ENCODE peak calls at places on chromosomes 4 and X, in six cellular contexts. H is tibial nerve, U is IMR-90, A is heart right ventricle, T is PC-3, B is esophagus squamous epithelium. G is an unnamed sample.

GRCh38 chr4:80228460-80228859 is 31.2 kb downstream of the PRDM8 start:
- DNase-seq in H (no peak), U (no peak), A (no peak), T (no peak), B (no peak), G (no peak)

GRCh38 chr4:8041868-8042267 is 102.2 kb upstream of the AFAP1 start:
- DNase-seq in H (no peak), U (no peak), A (no peak), T (no peak), B (no peak), G (no peak)

GRCh38 chr4:14871676-14872430 is 130.4 kb upstream of the CPEB2 start:
- DNase-seq in H (no peak), U (no peak), A (no peak), T (peak; percentile 90), B (no peak), G (peak; percentile 96)

GRCh38 chrX:69104756-69105434 is 60.4 kb downstream of the PJA1 start:
- DNase-seq in H (no peak), U (no peak), A (no peak), T (no peak), B (no peak), G (no peak)

GRCh38 chrX:56802921-56803848 is 74.1 kb downstream of the NBDY start:
- DNase-seq in H (peak; percentile 52), U (peak; percentile 76), A (peak; percentile 36), T (peak; percentile 73), B (no peak), G (no peak)

GRCh38 chr4:40548256-40548655 is 81.4 kb downstream of the RBM47 start:
- DNase-seq in H (no peak), U (peak; percentile 45), A (no peak), T (no peak), B (no peak), G (no peak)

GRCh38 chr4:100722133-100722532 is 204.3 kb upstream of the EMCN start:
- DNase-seq in H (no peak), U (no peak), A (no peak), T (no peak), B (no peak), G (no peak)

GRCh38 chr4:154004028-154004427 is 215.1 kb upstream of the SFRP2 start:
- DNase-seq in H (no peak), U (no peak), A (no peak), T (no peak), B (no peak), G (no peak)

GRCh38 chr4:168164915-168165548 is 72.7 kb downstream of the ANXA10 start:
- DNase-seq in H (no peak), U (no peak), A (no peak), T (peak; percentile 58), B (no peak), G (no peak)

GRCh38 chr4:73453701-73454005 is 17.6 kb downstream of the AFP start:
- DNase-seq in H (no peak), U (no peak), A (no peak), T (no peak), B (no peak), G (no peak)

GRCh38 chr4:73451978-73452747 is 16.1 kb downstream of the AFP start:
- DNase-seq in H (no peak), U (no peak), A (no peak), T (no peak), B (no peak), G (no peak)

GRCh38 chr4:73454920-73455319 is 18.9 kb downstream of the AFP start:
- DNase-seq in H (no peak), U (no peak), A (no peak), T (no peak), B (no peak), G (no peak)

GRCh38 chr4:73451404-73451803 is 15.4 kb downstream of the AFP start:
- DNase-seq in H (no peak), U (peak; percentile 56), A (no peak), T (no peak), B (no peak), G (no peak)

GRCh38 chr4:73452953-73453700 is 17.1 kb downstream of the AFP start:
- DNase-seq in H (no peak), U (no peak), A (no peak), T (no peak), B (no peak), G (peak; percentile 54)
- TF ChIP-seq CTCF in H (no peak), U (no peak), A (no peak), T (no peak), B (no peak), G (no peak)

GRCh38 chr4:38523054-38523453 is 140.9 kb upstream of the KLF3 start:
- DNase-seq in H (no peak), U (no peak), A (no peak), T (no peak), B (no peak), G (no peak)
- H3K4me1 ChIP-seq in H (no peaks in the 10 kb centered on the region), U (no peaks in the 10 kb centered on the region), A (no peaks in the 10 kb centered on the region), T (no peaks in the 10 kb centered on the region), B (no peaks in the 10 kb centered on the region), G (no peaks in the 10 kb centered on the region)

GRCh38 chr4:157172011-157172410 is 48.5 kb upstream of the GRIA2 start:
- DNase-seq in H (no peak), U (peak; percentile 31), A (no peak), T (peak; percentile 46), B (no peak), G (no peak)
- TF ChIP-seq CTCF in H (no peak), U (peak; percentile 47), A (no peak), T (peak; percentile 48), B (no peak), G (peak; percentile 63)

DNA sequence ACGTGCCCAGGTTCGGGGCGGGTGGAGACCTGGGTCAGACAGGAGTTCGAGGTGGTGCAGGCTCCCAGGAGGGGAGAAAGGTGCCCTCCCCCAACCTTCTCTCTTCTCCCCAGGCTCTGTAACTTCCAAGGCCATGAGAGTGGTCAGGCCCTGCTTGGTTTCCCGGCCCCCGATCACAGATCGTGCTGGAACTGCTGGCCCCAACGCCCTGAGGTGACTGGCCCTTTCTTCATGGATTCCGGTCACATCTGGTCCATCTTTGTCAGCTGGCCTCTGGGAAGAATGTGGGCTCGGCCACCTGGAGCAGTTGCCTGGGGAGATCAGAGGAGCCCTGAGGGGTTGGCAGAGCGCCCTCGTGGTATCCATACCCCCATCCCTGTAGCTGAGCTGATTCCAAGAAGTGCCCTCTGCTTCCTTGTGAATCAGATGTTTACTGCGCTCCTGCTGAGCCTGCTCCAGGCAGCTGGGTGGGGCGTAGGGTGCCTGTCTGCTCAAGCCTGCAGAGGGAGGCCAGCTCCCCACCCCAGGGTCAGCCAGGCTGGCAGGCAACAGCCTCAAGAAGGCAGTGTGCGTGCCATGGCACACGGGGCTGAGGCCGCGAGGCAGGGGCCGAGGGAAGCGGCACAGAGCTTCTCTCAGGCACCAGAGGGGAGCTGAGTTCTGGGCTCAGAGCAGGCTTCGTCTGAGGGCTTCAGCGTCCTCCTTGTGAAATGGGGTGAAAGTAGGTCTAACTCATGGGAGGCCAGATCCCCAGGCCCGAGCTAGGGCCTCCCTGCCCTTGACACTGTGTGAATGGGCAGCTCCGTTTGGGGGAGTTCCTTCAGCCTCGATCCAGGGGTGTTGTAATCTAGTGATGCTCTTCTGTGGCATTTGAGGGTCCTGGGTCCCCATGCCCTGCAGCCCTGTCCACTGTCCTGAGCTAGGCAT is 3.6 kb downstream of the SH3BP2 start:
- DNase-seq in H (no peak), U (peak; percentile 52), A (no peak), T (peak; percentile 58), B (no peak), G (peak; percentile 83)
- H3K4me1 ChIP-seq in H (peaks cover 79% of the 10 kb centered on the region), U (peaks cover 57% of the 10 kb centered on the region), A (peaks cover 95% of the 10 kb centered on the region), T (peaks cover 26% of the 10 kb centered on the region), B (peaks cover 87% of the 10 kb centered on the region), G (peaks cover 23% of the 10 kb centered on the region)

DNA sequence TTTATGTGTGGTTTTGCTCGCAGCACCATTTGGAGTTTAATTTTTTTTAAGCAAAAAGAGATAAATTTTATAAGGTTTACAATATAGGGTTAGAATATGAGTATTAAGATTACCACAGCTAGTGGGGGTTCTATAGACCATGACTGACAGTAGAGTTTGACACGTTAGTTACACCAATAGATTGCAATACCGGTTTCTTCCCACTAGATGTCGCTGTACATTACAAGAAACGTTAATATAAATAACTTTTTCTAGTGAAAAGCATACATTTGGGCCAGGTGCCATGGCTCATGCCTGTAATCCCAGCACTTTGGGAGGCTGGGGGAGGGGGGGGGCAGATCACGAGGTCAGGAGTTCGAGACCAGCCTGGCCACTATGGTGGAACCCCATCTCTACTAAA is 433.6 kb downstream of the MAGEB5 start:
- DNase-seq in H (no peak), U (peak; percentile 27), A (no peak), T (peak; percentile 51), B (no peak), G (no peak)
- TF ChIP-seq CTCF in H (peak; percentile 11), U (peak; percentile 45), A (no peak), T (peak; percentile 56), B (no peak), G (peak; percentile 43)

DNA sequence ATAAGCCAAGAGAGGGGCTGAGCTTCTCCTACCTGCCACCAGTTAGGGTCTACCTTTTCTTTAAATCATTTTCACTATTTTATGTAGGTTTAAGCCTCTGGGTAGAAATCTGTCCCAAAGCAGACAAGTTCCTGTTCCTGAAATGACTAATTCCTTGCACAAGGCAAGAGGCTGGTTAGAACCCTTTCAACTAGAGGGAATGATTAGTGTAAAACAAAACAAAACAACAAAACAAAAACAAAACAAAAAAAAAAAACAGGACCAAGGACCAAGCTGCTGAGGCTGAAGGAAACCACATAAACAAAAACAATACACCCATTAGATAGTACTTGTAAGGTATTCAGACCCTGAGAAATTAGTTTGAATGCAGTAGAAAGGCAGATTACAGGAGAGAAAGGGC is 62.7 kb downstream of the MAML3 start:
- DNase-seq in H (no peak), U (no peak), A (no peak), T (no peak), B (no peak), G (no peak)
- H3K4me1 ChIP-seq in H (peaks cover 36% of the 10 kb centered on the region), U (peaks cover 38% of the 10 kb centered on the region), A (peaks cover 55% of the 10 kb centered on the region), T (peaks cover 62% of the 10 kb centered on the region), B (peaks cover 39% of the 10 kb centered on the region), G (peaks cover 19% of the 10 kb centered on the region)

GRCh38 chr4:91113130-91113706 is 986.0 kb downstream of the CCSER1 start:
- DNase-seq in H (no peak), U (peak; percentile 6), A (no peak), T (peak; percentile 50), B (no peak), G (peak; percentile 28)

GRCh38 chr4:91111556-91111955 is 984.4 kb downstream of the CCSER1 start:
- DNase-seq in H (no peak), U (no peak), A (no peak), T (no peak), B (no peak), G (no peak)

GRCh38 chr4:91114386-91114785 is 987.2 kb downstream of the CCSER1 start:
- DNase-seq in H (no peak), U (no peak), A (no peak), T (no peak), B (no peak), G (no peak)

GRCh38 chr4:91118597-91118996 is 991.4 kb downstream of the CCSER1 start:
- DNase-seq in H (no peak), U (no peak), A (no peak), T (no peak), B (no peak), G (no peak)

GRCh38 chr4:91116861-91117260 is 989.7 kb downstream of the CCSER1 start:
- DNase-seq in H (no peak), U (no peak), A (no peak), T (peak; percentile 48), B (no peak), G (peak; percentile 33)
- TF ChIP-seq CTCF in H (no peak), U (peak; percentile 15), A (no peak), T (peak; percentile 62), B (no peak), G (peak; percentile 77)

GRCh38 chr4:81652069-81652478 is 180.4 kb upstream of the RASGEF1B start:
- DNase-seq in H (no peak), U (no peak), A (no peak), T (no peak), B (no peak), G (no peak)
- H3K4me1 ChIP-seq in H (peaks cover 10% of the 10 kb centered on the region), U (no peaks in the 10 kb centered on the region), A (peaks cover 11% of the 10 kb centered on the region), T (no peaks in the 10 kb centered on the region), B (peaks cover 5% of the 10 kb centered on the region), G (no peaks in the 10 kb centered on the region)

GRCh38 chr4:121822796-121823504 is 733 bp downstream of the CCNA2 start:
- DNase-seq in H (no peak), U (no peak), A (peak; percentile 11), T (peak; percentile 27), B (no peak), G (no peak)
- TF ChIP-seq CTCF in H (no peak), U (no peak), A (no peak), T (no peak), B (no peak), G (peak; percentile 23)